ENCODE peak calls at places on chromosomes 1 and 21, in four cellular contexts. A is breast epithelium, H is left lung, G is right cardiac atrium. B is an unnamed sample. For H3K9me3, the result is how much of the 10 kb centered on the place peaks cover.

GRCh38 chr1:89641781-89642180 is 8.9 kb downstream of the LRRC8C start:
- DNase-seq in A (no peak), H (no peak), G (no peak), B (no peak)

GRCh38 chr1:179743679-179744400 is 749 bp downstream of the FAM163A start:
- DNase-seq in A (no peak), H (no peak), G (peak), B (no peak)

GRCh38 chr1:180327089-180327488 is 97.0 kb downstream of the LHX4 start:
- DNase-seq in A (no peak), H (no peak), G (peak), B (no peak)

GRCh38 chr1:157390646-157391045 is 161.7 kb downstream of the FCRL5 start:
- DNase-seq in A (no peak), H (no peak), G (no peak), B (no peak)

GRCh38 chr1:13702425-13703127 is 2.6 kb downstream of the PRDM2 start:
- DNase-seq in A (no peak), H (no peak), G (no peak), B (peak)

GRCh38 chr1:118154220-118154619 is 30.8 kb downstream of the SPAG17 start:
- DNase-seq in A (no peak), H (no peak), G (no peak), B (no peak)

GRCh38 chr1:172373864-172374263 is 46.6 kb upstream of the C1orf105 start:
- DNase-seq in A (no peak), H (no peak), G (no peak), B (no peak)

GRCh38 chr1:162873671-162874666 is 13.0 kb upstream of the CCDC190 start:
- DNase-seq in A (no peak), H (no peak), G (no peak), B (no peak)

GRCh38 chr1:110879758-110880606 is 7.0 kb downstream of the CD53 start:
- DNase-seq in A (no peak), H (no peak), G (no peak), B (no peak)

GRCh38 chr21:44618504-44618903 is 6.6 kb downstream of the KRTAP10-8 start:
- DNase-seq in A (no peak), H (no peak), G (peak), B (no peak)

GRCh38 chr1:45038240-45038639 is 26.2 kb downstream of the UROD start:
- DNase-seq in A (no peak), H (no peak), G (no peak), B (no peak)

GRCh38 chr1:15141933-15142647 is 11.5 kb upstream of the TMEM51 start:
- DNase-seq in A (no peak), H (no peak), G (no peak), B (no peak)

GRCh38 chr21:27631471-27631870 is 664.6 kb upstream of the ADAMTS5 start:
- DNase-seq in A (no peak), H (no peak), G (no peak), B (no peak)

GRCh38 chr1:36583080-36583479 is 100.4 kb upstream of the CSF3R start:
- DNase-seq in A (no peak), H (no peak), G (no peak), B (no peak)

GRCh38 chr1:92201973-92202372 is 15.7 kb upstream of the C1orf146 start:
- DNase-seq in A (no peak), H (no peak), G (no peak), B (no peak)

GRCh38 chr1:155160128-155160527 is 13.0 kb downstream of the KRTCAP2 start:
- DNase-seq in A (no peak), H (no peak), G (no peak), B (no peak)

GRCh38 chr1:47216278-47217059 is 15.6 kb downstream of the TAL1 start:
- DNase-seq in A (no peak), H (no peak), G (no peak), B (no peak)

GRCh38 chr1:100350787-100351094 is 1.6 kb upstream of the CDC14A start:
- DNase-seq in A (no peak), H (no peak), G (no peak), B (no peak)

GRCh38 chr21:43775795-43776430 is at the start of gene CSTB:
- DNase-seq in A (peak), H (peak), G (peak), B (peak)

GRCh38 chr1:154463512-154463990 is 38.5 kb upstream of the TDRD10 start:
- DNase-seq in A (no peak), H (peak), G (no peak), B (peak)

GRCh38 chr1:17013598-17014320 is 2.0 kb upstream of the ATP13A2 start:
- DNase-seq in A (no peak), H (peak), G (no peak), B (no peak)

GRCh38 chr21:42272984-42273600 is 42.1 kb downstream of the TFF3 start:
- DNase-seq in A (no peak), H (no peak), G (peak), B (no peak)

GRCh38 chr1:108142773-108143394 is 57.3 kb downstream of the SLC25A24 start:
- DNase-seq in A (no peak), H (no peak), G (no peak), B (no peak)

GRCh38 chr1:111729271-111729921 is 9.8 kb downstream of the INKA2 start:
- DNase-seq in A (no peak), H (no peak), G (peak), B (no peak)

GRCh38 chr1:42817440-42817767 is 207 bp upstream of the SVBP start:
- DNase-seq in A (no peak), H (no peak), G (no peak), B (no peak)

GRCh38 chr1:221845650-221846371 is 103.9 kb upstream of the DUSP10 start:
- DNase-seq in A (peak), H (no peak), G (no peak), B (no peak)

GRCh38 chr21:34509151-34509550 is 2.9 kb downstream of the KCNE1 start:
- DNase-seq in A (no peak), H (no peak), G (peak), B (no peak)

GRCh38 chr1:119448112-119448511 is 33.2 kb downstream of the HSD3B2 start:
- DNase-seq in A (no peak), H (no peak), G (no peak), B (no peak)

GRCh38 chr1:222073307-222073995 is 331.6 kb upstream of the DUSP10 start:
- DNase-seq in A (no peak), H (no peak), G (no peak), B (no peak)

GRCh38 chr1:118902299-118903270 is 85.6 kb downstream of the TBX15 start:
- DNase-seq in A (no peak), H (no peak), G (no peak), B (no peak)

GRCh38 chr1:9700340-9700739 is 48.8 kb downstream of the PIK3CD start:
- DNase-seq in A (no peak), H (no peak), G (no peak), B (no peak)

GRCh38 chr21:33394260-33394659 is 9.0 kb upstream of the IFNGR2 start:
- DNase-seq in A (no peak), H (peak), G (peak), B (no peak)

GRCh38 chr1:214523124-214523824 is 28.1 kb downstream of the PTPN14 start:
- DNase-seq in A (no peak), H (no peak), G (no peak), B (no peak)

GRCh38 chr1:216425577-216425976 is 2.3 kb upstream of the USH2A start:
- DNase-seq in A (no peak), H (no peak), G (no peak), B (no peak)

GRCh38 chr1:110872745-110873435 is at the start of gene CD53:
- DNase-seq in A (no peak), H (peak), G (no peak), B (no peak)

GRCh38 chr1:196698993-196699392 is 47.1 kb downstream of the CFH start:
- DNase-seq in A (no peak), H (no peak), G (no peak), B (no peak)

GRCh38 chr1:4692437-4692836 is 38.0 kb downstream of the AJAP1 start:
- DNase-seq in A (no peak), H (no peak), G (peak), B (no peak)
- H3K9me3 ChIP-seq in A (under half), H (under half), G (under half), B (under half)

GRCh38 chr1:152380932-152381331 is 21.1 kb upstream of the FLG2 start:
- DNase-seq in A (no peak), H (no peak), G (no peak), B (no peak)
- H3K9me3 ChIP-seq in A (under half), H (under half), G (under half), B (under half)

DNA sequence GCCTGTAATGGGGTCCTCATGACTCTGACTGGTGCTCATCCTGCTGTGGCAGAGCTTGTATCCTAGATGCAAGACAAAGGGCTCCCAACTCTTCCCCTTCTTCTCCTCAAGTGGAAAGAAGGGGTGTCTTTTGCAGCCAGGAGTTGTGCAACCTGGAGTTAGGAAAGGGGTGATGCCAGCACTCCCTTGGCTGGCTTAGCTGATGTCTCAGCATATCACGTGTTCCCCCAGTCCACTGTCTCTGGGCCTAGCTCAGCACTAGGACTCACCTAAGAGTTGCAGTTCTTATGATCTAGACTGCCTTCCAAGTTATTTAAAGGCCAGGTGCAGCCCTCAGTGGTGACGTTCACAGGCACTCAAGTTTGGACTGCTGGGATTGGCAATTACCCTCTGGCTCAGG is 146.2 kb upstream of the GORAB start:
- DNase-seq in A (no peak), H (no peak), G (no peak), B (no peak)
- H3K9me3 ChIP-seq in A (under half), H (under half), G (under half), B (under half)

DNA sequence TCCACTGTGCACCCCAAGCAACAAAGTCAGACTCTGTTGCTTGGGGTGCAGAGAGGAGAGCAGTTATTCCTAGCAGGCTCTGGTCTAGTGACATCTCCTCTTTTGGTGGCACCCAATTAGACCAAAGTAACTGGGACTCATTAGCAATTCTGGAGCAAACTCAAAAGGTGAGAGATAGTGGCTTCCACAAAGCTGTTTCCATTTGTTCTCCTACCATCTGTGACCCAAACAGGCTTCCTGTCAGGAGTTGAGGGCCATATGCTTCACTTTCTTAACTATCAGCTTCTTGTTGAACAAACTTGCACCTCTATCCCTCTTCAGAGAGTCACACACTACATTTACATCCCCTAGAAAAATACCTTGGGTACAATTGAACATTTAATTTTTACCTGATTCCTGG is 1.5 kb upstream of the ATXN7L2 start:
- DNase-seq in A (no peak), H (no peak), G (no peak), B (no peak)
- H3K9me3 ChIP-seq in A (under half), H (under half), G (under half), B (under half)

DNA sequence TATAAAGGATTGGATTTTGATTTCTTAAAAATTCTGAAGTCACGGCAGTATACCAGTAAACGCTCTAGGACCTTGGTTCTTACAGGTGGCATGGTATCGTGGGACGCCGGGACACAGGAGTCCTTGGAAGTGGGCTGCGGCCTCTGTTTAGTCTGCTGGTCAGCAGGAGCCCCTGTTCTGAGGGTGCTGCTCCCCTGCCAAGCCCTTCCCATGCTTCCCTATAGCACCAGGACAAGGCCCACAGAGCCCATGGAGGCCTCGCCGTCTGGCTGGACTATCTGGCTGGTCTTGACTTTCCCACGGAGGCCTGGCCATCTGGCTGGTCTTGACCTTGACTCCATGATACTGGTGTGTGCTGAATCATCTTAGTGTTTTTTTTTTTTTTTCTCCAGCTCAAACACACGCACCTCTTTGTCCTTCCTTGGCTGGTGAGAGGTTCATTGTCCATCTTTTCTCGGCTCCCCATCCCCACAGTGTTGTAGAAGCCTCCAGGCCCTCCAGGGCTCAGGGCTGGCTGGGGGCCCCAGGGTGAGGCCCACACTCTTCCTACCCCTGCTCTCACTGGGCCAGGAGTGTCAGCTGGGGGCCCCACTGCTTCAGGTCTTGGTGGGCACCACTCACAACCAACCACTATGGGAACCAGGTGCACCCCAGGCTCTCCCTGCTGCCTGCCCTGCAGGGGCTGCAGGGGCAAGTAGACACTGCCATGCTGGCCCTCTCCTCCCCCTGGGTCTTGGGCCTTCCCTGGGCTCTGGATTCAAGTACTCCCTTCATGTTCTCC is 16.5 kb upstream of the TTC34 start:
- DNase-seq in A (no peak), H (no peak), G (no peak), B (no peak)
- H3K9me3 ChIP-seq in A (under half), H (under half), G (under half), B (under half)